ENCODE peak calls at places on chromosomes 3 and 15, in six cellular contexts. One of them, this sample, is unnamed.

GRCh38 chr15:43775411-43775965 is 1.3 kb downstream of the ELL3 start:
- DNase-seq in BJ: no peak
- DNase-seq in lung microvascular endothelial cell: peak
- DNase-seq in left lobe of liver: peak
- DNase-seq in osteoblast: peak
- DNase-seq in GM20000: no peak
- DNase-seq in this sample: no peak

GRCh38 chr15:101188517-101189340 is 63.1 kb downstream of the CHSY1 start:
- DNase-seq in BJ: no peak
- DNase-seq in lung microvascular endothelial cell: peak
- DNase-seq in left lobe of liver: no peak
- DNase-seq in osteoblast: peak
- DNase-seq in GM20000: peak
- DNase-seq in this sample: no peak

GRCh38 chr3:102074951-102075350 is 225.6 kb downstream of the NFKBIZ start:
- DNase-seq in BJ: no peak
- DNase-seq in lung microvascular endothelial cell: no peak
- DNase-seq in left lobe of liver: no peak
- DNase-seq in osteoblast: no peak
- DNase-seq in GM20000: no peak
- DNase-seq in this sample: no peak

GRCh38 chr15:41989573-41990242 is 17.4 kb upstream of the EHD4 start:
- DNase-seq in BJ: no peak
- DNase-seq in lung microvascular endothelial cell: peak
- DNase-seq in left lobe of liver: peak
- DNase-seq in osteoblast: peak
- DNase-seq in GM20000: peak
- DNase-seq in this sample: no peak

GRCh38 chr3:126508539-126508938 is 9.0 kb downstream of the UROC1 start:
- DNase-seq in BJ: no peak
- DNase-seq in lung microvascular endothelial cell: no peak
- DNase-seq in left lobe of liver: no peak
- DNase-seq in osteoblast: no peak
- DNase-seq in GM20000: no peak
- DNase-seq in this sample: no peak

GRCh38 chr3:138943724-138944131 is 3.2 kb downstream of the FOXL2 start:
- DNase-seq in BJ: no peak
- DNase-seq in lung microvascular endothelial cell: no peak
- DNase-seq in left lobe of liver: no peak
- DNase-seq in osteoblast: no peak
- DNase-seq in GM20000: no peak
- DNase-seq in this sample: peak

GRCh38 chr3:37994639-37994972 is 4.0 kb downstream of the VILL start:
- DNase-seq in BJ: no peak
- DNase-seq in lung microvascular endothelial cell: no peak
- DNase-seq in left lobe of liver: no peak
- DNase-seq in osteoblast: no peak
- DNase-seq in GM20000: no peak
- DNase-seq in this sample: no peak

GRCh38 chr3:24315991-24316390 is 178.7 kb downstream of the THRB start:
- DNase-seq in BJ: no peak
- DNase-seq in lung microvascular endothelial cell: no peak
- DNase-seq in left lobe of liver: no peak
- DNase-seq in osteoblast: no peak
- DNase-seq in GM20000: no peak
- DNase-seq in this sample: no peak

GRCh38 chr3:149245738-149246451 is 24.3 kb upstream of the CP start:
- DNase-seq in BJ: peak
- DNase-seq in lung microvascular endothelial cell: peak
- DNase-seq in left lobe of liver: no peak
- DNase-seq in osteoblast: no peak
- DNase-seq in GM20000: peak
- DNase-seq in this sample: no peak

GRCh38 chr3:149277338-149277813 is 55.7 kb upstream of the CP start:
- DNase-seq in BJ: peak
- DNase-seq in lung microvascular endothelial cell: peak
- DNase-seq in left lobe of liver: no peak
- DNase-seq in osteoblast: peak
- DNase-seq in GM20000: peak
- DNase-seq in this sample: peak

GRCh38 chr15:85618956-85619491 is 175.7 kb downstream of the KLHL25 start:
- DNase-seq in BJ: peak
- DNase-seq in lung microvascular endothelial cell: peak
- DNase-seq in left lobe of liver: no peak
- DNase-seq in osteoblast: peak
- DNase-seq in GM20000: peak
- DNase-seq in this sample: no peak

GRCh38 chr3:126867526-126868200 is 115.3 kb upstream of the PLXNA1 start:
- DNase-seq in BJ: no peak
- DNase-seq in lung microvascular endothelial cell: no peak
- DNase-seq in left lobe of liver: peak
- DNase-seq in osteoblast: no peak
- DNase-seq in GM20000: no peak
- DNase-seq in this sample: no peak

GRCh38 chr15:95669146-95669922 is 661.2 kb upstream of the NR2F2 start:
- DNase-seq in BJ: no peak
- DNase-seq in lung microvascular endothelial cell: peak
- DNase-seq in left lobe of liver: no peak
- DNase-seq in osteoblast: no peak
- DNase-seq in GM20000: peak
- DNase-seq in this sample: no peak

GRCh38 chr15:70799667-70800450 is 36.5 kb upstream of the UACA start:
- DNase-seq in BJ: peak
- DNase-seq in lung microvascular endothelial cell: peak
- DNase-seq in left lobe of liver: peak
- DNase-seq in osteoblast: peak
- DNase-seq in GM20000: no peak
- DNase-seq in this sample: no peak

GRCh38 chr3:46674031-46674592 is 19.4 kb downstream of the ALS2CL start:
- DNase-seq in BJ: no peak
- DNase-seq in lung microvascular endothelial cell: no peak
- DNase-seq in left lobe of liver: peak
- DNase-seq in osteoblast: peak
- DNase-seq in GM20000: no peak
- DNase-seq in this sample: no peak

GRCh38 chr3:123765475-123766166 is 118.5 kb downstream of the MYLK start:
- DNase-seq in BJ: no peak
- DNase-seq in lung microvascular endothelial cell: peak
- DNase-seq in left lobe of liver: no peak
- DNase-seq in osteoblast: no peak
- DNase-seq in GM20000: no peak
- DNase-seq in this sample: no peak

GRCh38 chr3:183500981-183501704 is 54.4 kb downstream of the KLHL6 start:
- DNase-seq in BJ: no peak
- DNase-seq in lung microvascular endothelial cell: no peak
- DNase-seq in left lobe of liver: peak
- DNase-seq in osteoblast: no peak
- DNase-seq in GM20000: no peak
- DNase-seq in this sample: no peak

GRCh38 chr3:108524547-108524946 is 14.2 kb upstream of the MYH15 start:
- DNase-seq in BJ: no peak
- DNase-seq in lung microvascular endothelial cell: peak
- DNase-seq in left lobe of liver: no peak
- DNase-seq in osteoblast: peak
- DNase-seq in GM20000: no peak
- DNase-seq in this sample: no peak

GRCh38 chr3:117752984-117753717 is 1043.6 kb downstream of the TUSC7 start:
- DNase-seq in BJ: peak
- DNase-seq in lung microvascular endothelial cell: no peak
- DNase-seq in left lobe of liver: no peak
- DNase-seq in osteoblast: no peak
- DNase-seq in GM20000: no peak
- DNase-seq in this sample: no peak